ENCODE peak calls at places on chromosome 22, in eight cellular contexts. K is WTC11; T is astrocyte of the hippocampus; R is NCI-H2029; L is stimulated activated CD4-positive, alpha-beta T cell treated with anti-CD3 and anti-CD28 coated beads, Interleukin-4, amount 100 ng/mL, for 24 hours; W is B cell; U is AG04450; G is fibroblast of lung. A is an unnamed sample.

GRCh38 chr22:22670076-22670795 is 25.8 kb downstream of the GGTLC2 start:
- DNase-seq in R (no peak), K (no peak), U (no peak), W (no peak), G (no peak), L (no peak), T (no peak), A (no peak)

GRCh38 chr22:17945851-17946690 is 78.3 kb downstream of the MICAL3 start:
- DNase-seq in T (no peak), W (no peak), L (no peak), U (no peak), G (no peak), K (no peak), R (no peak), A (no peak)

GRCh38 chr22:39802682-39803081 is 90.9 kb downstream of the ENTHD1 start:
- DNase-seq in R (no peak), W (no peak), G (no peak), T (no peak), L (no peak), U (no peak), K (no peak), A (no peak)

GRCh38 chr22:43467171-43467570 is 55.4 kb downstream of the MPPED1 start:
- DNase-seq in R (no peak), W (no peak), U (no peak), L (no peak), K (no peak), T (no peak), G (no peak), A (no peak)

GRCh38 chr22:32811788-32812187 is 10.3 kb downstream of the TIMP3 start:
- DNase-seq in G (peak; percentile 25), K (no peak), R (no peak), W (no peak), U (no peak), L (no peak), T (no peak), A (no peak)

GRCh38 chr22:33076368-33076767 is 18.2 kb upstream of the SYN3 start:
- DNase-seq in T (peak; percentile 31), W (no peak), L (no peak), K (no peak), R (no peak), U (no peak), G (no peak), A (no peak)

GRCh38 chr22:30667092-30667485 is 586 bp downstream of the DUSP18 start:
- DNase-seq in G (no peak), R (no peak), U (no peak), T (peak; percentile 19), K (no peak), W (no peak), L (peak; percentile 17), A (no peak)

GRCh38 chr22:47716890-47717615 is 954.6 kb downstream of the TBC1D22A start:
- DNase-seq in L (no peak), W (no peak), T (no peak), U (no peak), G (no peak), R (no peak), K (no peak), A (no peak)

GRCh38 chr22:42931421-42932196 is 74.5 kb upstream of the ARFGAP3 start:
- DNase-seq in G (no peak), W (peak; percentile 79), K (no peak), T (no peak), R (no peak), L (no peak), U (no peak), A (no peak)

GRCh38 chr22:50698546-50698945 is 25.9 kb downstream of the SHANK3 start:
- DNase-seq in K (peak; percentile 10), R (no peak), G (no peak), U (no peak), T (no peak), L (no peak), W (no peak), A (no peak)

GRCh38 chr22:43310798-43311197 is 32.4 kb downstream of the SCUBE1 start:
- DNase-seq in L (no peak), T (no peak), G (no peak), U (no peak), W (no peak), R (no peak), K (no peak), A (no peak)

GRCh38 chr22:38230108-38230825 is 28.5 kb downstream of the MAFF start:
- DNase-seq in G (peak; percentile 47), U (no peak), L (peak; percentile 46), T (no peak), K (peak; percentile 41), W (peak; percentile 39), R (no peak), A (no peak)